ENCODE peak calls at places on chromosome 17, in four cellular contexts. Q is H9, F is H1, I is mesendoderm. P is an unnamed sample.

GRCh38 chr17:48528153-48528912 is 2.5 kb downstream of the HOXB1 start:
- DNase-seq in F (no peak), I (no peak), Q (peak; percentile 74), P (no peak)

GRCh38 chr17:20028436-20028835 is 19.3 kb downstream of the SPECC1 start:
- DNase-seq in F (no peak), I (no peak), Q (no peak), P (no peak)

GRCh38 chr17:51166987-51167931 is 1.0 kb downstream of the NME2 start:
- DNase-seq in I (peak; percentile 69), F (no peak), Q (peak; percentile 73), P (peak; percentile 19)

GRCh38 chr17:30913955-30914354 is 7.8 kb upstream of the ADAP2 start:
- DNase-seq in I (no peak), F (no peak), Q (no peak), P (no peak)

GRCh38 chr17:17853811-17854527 is 17.2 kb upstream of the SREBF1 start:
- DNase-seq in I (no peak), Q (no peak), F (no peak), P (no peak)

GRCh38 chr17:31586946-31587345 is 195.5 kb downstream of the RAB11FIP4 start:
- DNase-seq in I (no peak), F (no peak), Q (no peak), P (no peak)

GRCh38 chr17:14688134-14688533 is 387.3 kb downstream of the HS3ST3B1 start:
- DNase-seq in Q (no peak), I (peak; percentile 34), F (no peak), P (no peak)

GRCh38 chr17:9272506-9272905 is 251.2 kb downstream of the NTN1 start:
- DNase-seq in I (no peak), Q (no peak), F (no peak), P (no peak)

GRCh38 chr17:18038149-18038850 is 668 bp downstream of the ATPAF2 start:
- DNase-seq in I (peak; percentile 24), Q (no peak), F (no peak), P (peak; percentile 16)

GRCh38 chr17:67390646-67391480 is 13.8 kb downstream of the PITPNC1 start:
- DNase-seq in I (no peak), F (no peak), Q (no peak), P (peak; percentile 99)

GRCh38 chr17:80032614-80033171 is 3.0 kb downstream of the TBC1D16 start:
- DNase-seq in F (no peak), Q (no peak), I (no peak), P (no peak)

GRCh38 chr17:34820166-34820920 is 140.9 kb downstream of the CCT6B start:
- DNase-seq in Q (peak; percentile 59), F (no peak), I (peak; percentile 47), P (no peak)

GRCh38 chr17:81272616-81273015 is 22.5 kb downstream of the SLC38A10 start:
- DNase-seq in Q (no peak), I (no peak), F (no peak), P (no peak)

GRCh38 chr17:65495255-65496060 is 66.0 kb downstream of the AXIN2 start:
- DNase-seq in I (peak; percentile 84), F (peak; percentile 82), Q (peak; percentile 97), P (no peak)

GRCh38 chr17:66507103-66507923 is 204.9 kb downstream of the PRKCA start:
- DNase-seq in F (no peak), I (peak; percentile 38), Q (no peak), P (peak; percentile 75)

GRCh38 chr17:43952351-43952723 is 1.4 kb downstream of the PYY start:
- DNase-seq in F (no peak), Q (peak; percentile 72), I (peak; percentile 46), P (no peak)

GRCh38 chr17:45320931-45321461 is 4.2 kb upstream of the MAP3K14 start:
- DNase-seq in Q (no peak), I (peak; percentile 73), F (no peak), P (peak; percentile 97)

GRCh38 chr17:77136420-77136767 is 4.4 kb upstream of the SEC14L1 start:
- DNase-seq in Q (no peak), I (no peak), F (no peak), P (no peak)
- H4K5ac ChIP-seq in Q (no peak overlapping the region), I (no peak overlapping the region), F (no peak overlapping the region), P (no peak overlapping the region)

DNA sequence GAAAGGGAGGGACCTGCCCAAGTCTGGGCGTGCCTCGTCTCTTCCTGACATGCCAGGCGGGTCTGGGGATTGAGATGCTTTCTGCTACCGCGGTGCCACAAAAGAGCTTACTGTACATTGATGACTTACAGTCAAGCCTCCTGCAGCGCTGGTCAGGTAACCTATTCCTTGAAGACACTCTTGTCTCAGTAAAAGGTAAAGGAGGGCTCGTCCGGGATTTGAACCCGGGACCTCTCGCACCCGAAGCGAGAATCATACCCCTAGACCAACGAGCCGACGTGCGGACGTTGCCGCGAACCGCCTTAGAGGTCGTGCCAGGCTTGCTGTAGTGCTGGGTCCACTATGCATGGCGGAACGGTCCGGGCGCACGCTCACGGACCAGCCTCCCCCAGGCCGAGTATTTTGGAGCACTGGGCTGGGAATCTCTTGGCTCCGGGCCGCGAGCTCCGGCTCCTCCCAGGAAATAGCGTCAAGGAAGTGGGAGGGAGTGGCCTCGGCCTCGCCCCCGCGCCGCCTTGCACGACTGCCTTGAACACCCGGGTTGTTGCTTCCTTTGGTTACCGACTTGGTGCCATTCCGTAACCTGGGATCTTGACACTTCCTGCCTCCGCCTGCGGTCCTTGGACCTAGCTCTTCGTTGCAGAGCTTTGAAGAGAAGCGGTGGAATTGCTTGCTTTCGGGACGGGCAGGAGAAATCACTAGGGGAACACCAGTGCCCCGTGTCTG is 12.4 kb upstream of the AURKB start:
- DNase-seq in I (peak; percentile 96), Q (peak; percentile 95), F (peak; percentile 83), P (peak; percentile 93)
- H4K5ac ChIP-seq in I (no peak overlapping the region), Q (no peak overlapping the region), F (peak overlapping the region; percentile 69), P (peak overlapping the region; percentile 58)

GRCh38 chr17:75524269-75524970 is 1.1 kb upstream of the LLGL2 start:
- DNase-seq in Q (no peak), I (no peak), F (no peak), P (no peak)

GRCh38 chr17:75524971-75525805 is at the start of gene LLGL2:
- DNase-seq in F (no peak), Q (peak; percentile 96), I (peak; percentile 94), P (peak; percentile 11)

GRCh38 chr17:75523647-75524046 is 1.9 kb upstream of the LLGL2 start:
- DNase-seq in I (no peak), Q (no peak), F (no peak), P (no peak)

GRCh38 chr17:75521290-75521689 is 4.2 kb upstream of the LLGL2 start:
- DNase-seq in F (no peak), Q (no peak), I (no peak), P (no peak)

GRCh38 chr17:75521951-75522727 is 3.4 kb upstream of the LLGL2 start:
- DNase-seq in F (no peak), Q (no peak), I (no peak), P (peak; percentile 66)
- H4K5ac ChIP-seq in F (no peak overlapping the region), Q (no peak overlapping the region), I (no peak overlapping the region), P (no peak overlapping the region)

GRCh38 chr17:1009411-1010085 is 12.6 kb downstream of the TIMM22 start:
- DNase-seq in I (no peak), Q (no peak), F (no peak), P (no peak)

GRCh38 chr17:1011760-1012735 is 15.1 kb downstream of the TIMM22 start:
- DNase-seq in I (no peak), F (no peak), Q (no peak), P (no peak)

GRCh38 chr17:1010086-1010450 is 13.1 kb downstream of the TIMM22 start:
- DNase-seq in I (no peak), F (no peak), Q (no peak), P (no peak)

GRCh38 chr17:1011138-1011537 is 14.2 kb downstream of the TIMM22 start:
- DNase-seq in F (no peak), I (no peak), Q (no peak), P (no peak)

GRCh38 chr17:1010586-1010985 is 13.7 kb downstream of the TIMM22 start:
- DNase-seq in Q (no peak), I (no peak), F (no peak), P (no peak)
- H4K5ac ChIP-seq in Q (no peak overlapping the region), I (no peak overlapping the region), F (no peak overlapping the region), P (no peak overlapping the region)

GRCh38 chr17:63927464-63928171 is 4.5 kb downstream of the CD79B start:
- DNase-seq in F (no peak), I (no peak), Q (no peak), P (no peak)
- H4K5ac ChIP-seq in F (no peak overlapping the region), I (no peak overlapping the region), Q (no peak overlapping the region), P (no peak overlapping the region)

DNA sequence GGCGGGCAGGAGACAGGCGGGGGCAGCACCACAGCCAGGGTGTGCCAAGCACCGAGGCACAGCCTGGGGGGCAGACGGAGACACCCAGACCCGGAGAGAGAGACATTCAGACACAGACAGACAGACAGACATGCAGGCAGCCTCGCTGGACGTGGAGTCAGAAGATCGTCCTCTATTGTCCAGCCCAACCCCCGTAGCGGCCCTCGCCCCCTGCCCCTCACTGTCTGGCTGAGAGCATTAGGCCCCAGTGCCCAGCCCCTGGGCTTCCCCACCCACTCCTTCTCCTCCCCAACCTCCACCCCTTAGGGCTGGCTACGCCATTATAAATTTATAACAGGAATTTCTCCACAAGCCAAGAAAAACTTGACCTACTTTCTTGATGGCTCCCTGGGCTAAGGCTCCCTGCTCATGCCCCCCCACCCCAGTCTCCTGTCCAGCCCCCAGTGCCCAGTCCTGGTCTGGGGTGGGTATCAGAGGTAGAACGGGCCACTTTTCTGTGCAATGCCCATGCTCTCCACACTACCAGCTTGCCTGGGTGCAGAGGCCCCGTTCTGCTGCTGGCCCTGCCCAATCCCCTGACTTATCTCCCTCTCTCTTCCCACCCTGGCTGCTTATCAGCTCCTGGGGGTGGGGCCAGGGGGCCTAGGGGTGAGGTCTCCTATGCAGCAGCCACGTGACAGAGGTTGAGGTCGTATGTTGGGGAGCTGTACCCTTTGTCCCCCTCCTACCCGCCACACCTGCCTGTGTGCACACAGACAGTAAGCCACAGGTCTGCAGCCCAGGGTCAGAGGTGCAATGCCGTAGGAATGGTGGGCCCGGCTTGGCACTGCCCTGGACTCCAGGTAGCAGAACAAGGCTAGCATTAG is 9.9 kb downstream of the THRA start:
- DNase-seq in Q (peak; percentile 33), F (no peak), I (no peak), P (no peak)
- H4K5ac ChIP-seq in Q (no peak overlapping the region), F (no peak overlapping the region), I (no peak overlapping the region), P (no peak overlapping the region)

GRCh38 chr17:41555105-41555887 is 16.6 kb downstream of the KRT9 start:
- DNase-seq in Q (no peak), F (no peak), I (no peak), P (no peak)
- H4K5ac ChIP-seq in Q (no peak overlapping the region), F (no peak overlapping the region), I (no peak overlapping the region), P (no peak overlapping the region)

GRCh38 chr17:36183811-36184765 is 7.7 kb upstream of the TBC1D3B start:
- DNase-seq in Q (no peak), I (no peak), F (no peak), P (no peak)
- H4K5ac ChIP-seq in Q (no peak overlapping the region), I (no peak overlapping the region), F (peak overlapping the region; percentile 34), P (no peak overlapping the region)

GRCh38 chr17:40000161-40000560 is 15.1 kb upstream of the CSF3 start:
- DNase-seq in Q (no peak), F (no peak), I (no peak), P (no peak)

GRCh38 chr17:40004072-40004471 is 11.2 kb upstream of the CSF3 start:
- DNase-seq in F (no peak), I (no peak), Q (no peak), P (no peak)

GRCh38 chr17:40004712-40005111 is 10.5 kb upstream of the CSF3 start:
- DNase-seq in Q (no peak), F (no peak), I (no peak), P (no peak)

DNA sequence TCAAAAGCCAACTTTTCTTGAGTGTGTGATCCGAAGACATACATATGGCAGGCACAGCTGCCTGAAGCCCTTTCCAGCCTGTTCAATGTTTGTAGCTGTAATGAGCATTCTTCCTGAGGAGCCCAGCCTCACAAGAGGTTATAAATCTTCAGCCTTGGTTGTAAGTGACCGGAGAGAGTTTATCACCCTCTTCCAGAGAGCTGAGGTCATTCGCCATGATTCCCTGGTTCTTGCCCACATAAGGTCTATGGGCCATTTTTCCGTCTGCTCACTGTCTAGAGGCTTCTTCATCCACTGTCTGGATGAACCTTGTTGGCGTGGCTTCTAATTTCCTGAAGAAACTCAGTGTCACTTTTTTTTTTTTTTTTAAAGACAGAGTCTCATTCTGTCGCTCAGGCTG is 9.7 kb upstream of the CSF3 start:
- DNase-seq in Q (no peak), I (no peak), F (no peak), P (no peak)
- H4K5ac ChIP-seq in Q (no peak overlapping the region), I (no peak overlapping the region), F (no peak overlapping the region), P (no peak overlapping the region)

P was measured in IMR-90.